ENCODE peak calls at places on chromosome 14, in seven cellular contexts. C is esophagus squamous epithelium, V is transverse colon, Z is heart left ventricle, T is sigmoid colon, E is A549, G is body of pancreas. D is an unnamed sample.

GRCh38 chr14:77485256-77485655 is 13.4 kb downstream of the ISM2 start:
- DNase-seq in E (no peak), C (no peak), T (no peak), Z (no peak), G (no peak), V (no peak), D (peak; percentile 31)

GRCh38 chr14:99255621-99256482 is 16.1 kb downstream of the BCL11B start:
- DNase-seq in E (no peak), T (no peak), C (no peak), V (no peak), Z (no peak), G (no peak), D (no peak)

GRCh38 chr14:95125156-95125555 is 32.2 kb downstream of the DICER1 start:
- DNase-seq in Z (no peak), G (no peak), V (no peak), E (no peak), C (no peak), T (no peak), D (no peak)

GRCh38 chr14:24232645-24233537 is at the start of gene GMPR2:
- DNase-seq in E (no peak), T (no peak), G (no peak), Z (peak; percentile 79), V (no peak), C (no peak), D (no peak)

GRCh38 chr14:101101456-101102056 is 198.0 kb upstream of the RTL1 start:
- DNase-seq in T (peak; percentile 54), G (no peak), E (peak; percentile 60), Z (peak; percentile 31), V (no peak), C (no peak), D (no peak)

GRCh38 chr14:32560213-32560857 is 231.2 kb downstream of the AKAP6 start:
- DNase-seq in G (peak; percentile 57), Z (no peak), T (peak; percentile 69), V (peak; percentile 57), C (no peak), E (peak; percentile 80), D (peak; percentile 40)

GRCh38 chr14:33357225-33358010 is 418.7 kb downstream of the NPAS3 start:
- DNase-seq in Z (no peak), E (no peak), G (peak; percentile 22), C (no peak), T (no peak), V (peak; percentile 64), D (no peak)

GRCh38 chr14:49553106-49553505 is 33.1 kb downstream of the RPS29 start:
- DNase-seq in G (no peak), C (no peak), E (no peak), Z (no peak), T (no peak), V (no peak), D (no peak)

GRCh38 chr14:86038401-86038985 is 508.5 kb downstream of the FLRT2 start:
- DNase-seq in E (peak; percentile 41), Z (peak; percentile 26), C (no peak), V (peak; percentile 11), G (peak; percentile 53), T (no peak), D (peak; percentile 19)

GRCh38 chr14:75418779-75419768 is 8.7 kb upstream of the JDP2 start:
- DNase-seq in Z (no peak), T (no peak), V (peak; percentile 84), C (no peak), G (peak; percentile 66), E (peak; percentile 46), D (no peak)

GRCh38 chr14:59046746-59047145 is 141.7 kb upstream of the DAAM1 start:
- DNase-seq in Z (no peak), V (no peak), E (no peak), G (no peak), T (no peak), C (no peak), D (no peak)

GRCh38 chr14:31829256-31829923 is 247.7 kb upstream of the ARHGAP5 start:
- DNase-seq in G (no peak), Z (no peak), E (peak; percentile 20), T (no peak), V (no peak), C (no peak), D (no peak)

GRCh38 chr14:68631691-68632590 is 160.9 kb downstream of the ZFP36L1 start:
- DNase-seq in G (no peak), C (no peak), Z (no peak), V (no peak), T (peak; percentile 79), E (no peak), D (no peak)

GRCh38 chr14:64760146-64760755 is 56.0 kb downstream of the PLEKHG3 start:
- DNase-seq in T (no peak), Z (no peak), C (no peak), G (peak; percentile 65), V (peak; percentile 77), E (peak; percentile 76), D (peak; percentile 63)
- TF ChIP-seq POLR2A in T (no peak), Z (no peak), C (no peak), G (no peak), V (no peak), E (no peak), D (no peak)

GRCh38 chr14:105046891-105047282 is 18.3 kb downstream of the GPR132 start:
- DNase-seq in E (no peak), T (no peak), Z (no peak), C (no peak), G (no peak), V (no peak), D (no peak)
- TF ChIP-seq POLR2A in E (no peak), T (no peak), Z (no peak), C (no peak), G (no peak), V (no peak), D (no peak)

GRCh38 chr14:91257328-91258020 is 13.0 kb upstream of the GPR68 start:
- DNase-seq in Z (no peak), V (no peak), T (no peak), G (no peak), C (no peak), E (peak; percentile 10), D (no peak)
- TF ChIP-seq POLR2A in Z (no peak), V (no peak), T (no peak), G (no peak), C (no peak), E (no peak), D (no peak)

GRCh38 chr14:73718742-73719251 is 4.6 kb upstream of the PNMA1 start:
- DNase-seq in C (no peak), E (no peak), G (no peak), V (no peak), Z (no peak), T (peak; percentile 89), D (no peak)
- TF ChIP-seq POLR2A in C (no peak), E (no peak), G (no peak), V (no peak), Z (no peak), T (no peak), D (no peak)